ENCODE peak calls at places on chromosomes 1 and 21, in eight cellular contexts. One of them, this sample, is unnamed.

GRCh38 chr1:203316626-203317093 is 11.3 kb downstream of the BTG2 start:
- DNase-seq in tibial nerve: no peak
- DNase-seq in HFF-Myc: no peak
- DNase-seq in heart right ventricle: no peak
- DNase-seq in activated T-helper 1 cell treated with Interleukin-2 at 50 U/mL for 16 hours: no peak
- DNase-seq in glutamatergic neuron: no peak
- DNase-seq in effector memory CD8-positive, alpha-beta T cell: no peak
- DNase-seq in NCI-H69: no peak
- DNase-seq in this sample: no peak

GRCh38 chr21:33458861-33459260 is 20.9 kb downstream of the TMEM50B start:
- DNase-seq in tibial nerve: no peak
- DNase-seq in HFF-Myc: no peak
- DNase-seq in heart right ventricle: no peak
- DNase-seq in activated T-helper 1 cell treated with Interleukin-2 at 50 U/mL for 16 hours: no peak
- DNase-seq in glutamatergic neuron: no peak
- DNase-seq in effector memory CD8-positive, alpha-beta T cell: no peak
- DNase-seq in NCI-H69: no peak
- DNase-seq in this sample: no peak

GRCh38 chr1:214537219-214537618 is 14.2 kb downstream of the PTPN14 start:
- DNase-seq in tibial nerve: no peak
- DNase-seq in HFF-Myc: no peak
- DNase-seq in heart right ventricle: no peak
- DNase-seq in activated T-helper 1 cell treated with Interleukin-2 at 50 U/mL for 16 hours: no peak
- DNase-seq in glutamatergic neuron: no peak
- DNase-seq in effector memory CD8-positive, alpha-beta T cell: no peak
- DNase-seq in NCI-H69: peak; percentile 33
- DNase-seq in this sample: no peak

GRCh38 chr1:81600878-81601658 is 199.7 kb upstream of the ADGRL2 start:
- DNase-seq in tibial nerve: no peak
- DNase-seq in HFF-Myc: no peak
- DNase-seq in heart right ventricle: no peak
- DNase-seq in activated T-helper 1 cell treated with Interleukin-2 at 50 U/mL for 16 hours: no peak
- DNase-seq in glutamatergic neuron: no peak
- DNase-seq in effector memory CD8-positive, alpha-beta T cell: no peak
- DNase-seq in NCI-H69: no peak
- DNase-seq in this sample: no peak

GRCh38 chr1:203570805-203571204 is 55.8 kb upstream of the ATP2B4 start:
- DNase-seq in tibial nerve: no peak
- DNase-seq in HFF-Myc: no peak
- DNase-seq in heart right ventricle: no peak
- DNase-seq in activated T-helper 1 cell treated with Interleukin-2 at 50 U/mL for 16 hours: no peak
- DNase-seq in glutamatergic neuron: no peak
- DNase-seq in effector memory CD8-positive, alpha-beta T cell: no peak
- DNase-seq in NCI-H69: no peak
- DNase-seq in this sample: no peak

GRCh38 chr1:45012639-45013278 is 705 bp downstream of the UROD start:
- DNase-seq in tibial nerve: peak; percentile 59
- DNase-seq in HFF-Myc: peak; percentile 40
- DNase-seq in heart right ventricle: peak; percentile 83
- DNase-seq in activated T-helper 1 cell treated with Interleukin-2 at 50 U/mL for 16 hours: peak; percentile 10
- DNase-seq in glutamatergic neuron: peak; percentile 38
- DNase-seq in effector memory CD8-positive, alpha-beta T cell: no peak
- DNase-seq in NCI-H69: peak; percentile 47
- DNase-seq in this sample: peak; percentile 78

GRCh38 chr1:234699795-234700665 is 90.1 kb upstream of the IRF2BP2 start:
- DNase-seq in tibial nerve: no peak
- DNase-seq in HFF-Myc: peak; percentile 38
- DNase-seq in heart right ventricle: peak; percentile 62
- DNase-seq in activated T-helper 1 cell treated with Interleukin-2 at 50 U/mL for 16 hours: no peak
- DNase-seq in glutamatergic neuron: peak; percentile 69
- DNase-seq in effector memory CD8-positive, alpha-beta T cell: no peak
- DNase-seq in NCI-H69: peak; percentile 86
- DNase-seq in this sample: peak; percentile 83

GRCh38 chr1:15341634-15342375 is 67.9 kb upstream of the EFHD2 start:
- DNase-seq in tibial nerve: no peak
- DNase-seq in HFF-Myc: peak; percentile 37
- DNase-seq in heart right ventricle: no peak
- DNase-seq in activated T-helper 1 cell treated with Interleukin-2 at 50 U/mL for 16 hours: no peak
- DNase-seq in glutamatergic neuron: no peak
- DNase-seq in effector memory CD8-positive, alpha-beta T cell: no peak
- DNase-seq in NCI-H69: no peak
- DNase-seq in this sample: no peak

GRCh38 chr1:167432780-167433179 is 85.5 kb downstream of the CD247 start:
- DNase-seq in tibial nerve: no peak
- DNase-seq in HFF-Myc: no peak
- DNase-seq in heart right ventricle: no peak
- DNase-seq in activated T-helper 1 cell treated with Interleukin-2 at 50 U/mL for 16 hours: no peak
- DNase-seq in glutamatergic neuron: no peak
- DNase-seq in effector memory CD8-positive, alpha-beta T cell: no peak
- DNase-seq in NCI-H69: no peak
- DNase-seq in this sample: no peak

GRCh38 chr1:14699596-14699995 is 101.1 kb downstream of the KAZN start:
- DNase-seq in tibial nerve: no peak
- DNase-seq in HFF-Myc: no peak
- DNase-seq in heart right ventricle: no peak
- DNase-seq in activated T-helper 1 cell treated with Interleukin-2 at 50 U/mL for 16 hours: no peak
- DNase-seq in glutamatergic neuron: no peak
- DNase-seq in effector memory CD8-positive, alpha-beta T cell: no peak
- DNase-seq in NCI-H69: no peak
- DNase-seq in this sample: no peak

GRCh38 chr1:51877434-51878306 is 857 bp downstream of the NRDC start:
- DNase-seq in tibial nerve: no peak
- DNase-seq in HFF-Myc: no peak
- DNase-seq in heart right ventricle: no peak
- DNase-seq in activated T-helper 1 cell treated with Interleukin-2 at 50 U/mL for 16 hours: no peak
- DNase-seq in glutamatergic neuron: no peak
- DNase-seq in effector memory CD8-positive, alpha-beta T cell: peak; percentile 7
- DNase-seq in NCI-H69: peak; percentile 59
- DNase-seq in this sample: peak; percentile 36

GRCh38 chr1:29824025-29824424 is 587.7 kb downstream of the PTPRU start:
- DNase-seq in tibial nerve: no peak
- DNase-seq in HFF-Myc: no peak
- DNase-seq in heart right ventricle: no peak
- DNase-seq in activated T-helper 1 cell treated with Interleukin-2 at 50 U/mL for 16 hours: no peak
- DNase-seq in glutamatergic neuron: no peak
- DNase-seq in effector memory CD8-positive, alpha-beta T cell: no peak
- DNase-seq in NCI-H69: no peak
- DNase-seq in this sample: no peak

GRCh38 chr1:47501069-47501468 is 63.2 kb downstream of the FOXD2 start:
- DNase-seq in tibial nerve: no peak
- DNase-seq in HFF-Myc: no peak
- DNase-seq in heart right ventricle: no peak
- DNase-seq in activated T-helper 1 cell treated with Interleukin-2 at 50 U/mL for 16 hours: no peak
- DNase-seq in glutamatergic neuron: no peak
- DNase-seq in effector memory CD8-positive, alpha-beta T cell: no peak
- DNase-seq in NCI-H69: no peak
- DNase-seq in this sample: no peak

GRCh38 chr1:181062800-181063428 is 25.6 kb upstream of the IER5 start:
- DNase-seq in tibial nerve: no peak
- DNase-seq in HFF-Myc: peak; percentile 52
- DNase-seq in heart right ventricle: no peak
- DNase-seq in activated T-helper 1 cell treated with Interleukin-2 at 50 U/mL for 16 hours: no peak
- DNase-seq in glutamatergic neuron: no peak
- DNase-seq in effector memory CD8-positive, alpha-beta T cell: peak; percentile 21
- DNase-seq in NCI-H69: peak; percentile 64
- DNase-seq in this sample: peak; percentile 74

GRCh38 chr1:206797534-206798383 is 25.5 kb upstream of the IL10 start:
- DNase-seq in tibial nerve: no peak
- DNase-seq in HFF-Myc: no peak
- DNase-seq in heart right ventricle: no peak
- DNase-seq in activated T-helper 1 cell treated with Interleukin-2 at 50 U/mL for 16 hours: no peak
- DNase-seq in glutamatergic neuron: peak; percentile 50
- DNase-seq in effector memory CD8-positive, alpha-beta T cell: no peak
- DNase-seq in NCI-H69: peak; percentile 20
- DNase-seq in this sample: no peak

GRCh38 chr1:22774483-22775182 is 64.0 kb downstream of the EPHB2 start:
- DNase-seq in tibial nerve: no peak
- DNase-seq in HFF-Myc: no peak
- DNase-seq in heart right ventricle: no peak
- DNase-seq in activated T-helper 1 cell treated with Interleukin-2 at 50 U/mL for 16 hours: no peak
- DNase-seq in glutamatergic neuron: no peak
- DNase-seq in effector memory CD8-positive, alpha-beta T cell: no peak
- DNase-seq in NCI-H69: no peak
- DNase-seq in this sample: no peak

GRCh38 chr1:234486858-234487830 is 8.2 kb upstream of the TARBP1 start:
- DNase-seq in tibial nerve: no peak
- DNase-seq in HFF-Myc: peak; percentile 68
- DNase-seq in heart right ventricle: peak; percentile 47
- DNase-seq in activated T-helper 1 cell treated with Interleukin-2 at 50 U/mL for 16 hours: no peak
- DNase-seq in glutamatergic neuron: no peak
- DNase-seq in effector memory CD8-positive, alpha-beta T cell: no peak
- DNase-seq in NCI-H69: peak; percentile 66
- DNase-seq in this sample: peak; percentile 78

GRCh38 chr1:182446033-182446669 is 3.8 kb upstream of the RGSL1 start:
- DNase-seq in tibial nerve: no peak
- DNase-seq in HFF-Myc: peak; percentile 29
- DNase-seq in heart right ventricle: peak; percentile 7
- DNase-seq in activated T-helper 1 cell treated with Interleukin-2 at 50 U/mL for 16 hours: no peak
- DNase-seq in glutamatergic neuron: no peak
- DNase-seq in effector memory CD8-positive, alpha-beta T cell: no peak
- DNase-seq in NCI-H69: peak; percentile 80
- DNase-seq in this sample: peak; percentile 70